ENCODE peak calls at places on chromosomes 5 and 9, in seven cellular contexts. W is uterus, Z is gastrocnemius medialis, B is ovary, Y is A549, R is Peyer's patch, J is GM12878. Q is an unnamed sample.

GRCh38 chr5:59188415-59189225 is 605.7 kb downstream of the RAB3C start:
- DNase-seq in W (peak; percentile 75), Z (peak; percentile 55), B (peak; percentile 59), Y (peak; percentile 37), R (peak; percentile 58), J (no peak), Q (peak; percentile 79)

GRCh38 chr9:111983484-111983908 is 86.9 kb downstream of the UGCG start:
- DNase-seq in W (no peak), Z (no peak), B (no peak), Y (no peak), R (no peak), J (peak; percentile 94), Q (no peak)

GRCh38 chr9:85978496-85978895 is 37.5 kb downstream of the NAA35 start:
- DNase-seq in W (no peak), Z (no peak), B (no peak), Y (no peak), R (no peak), J (no peak), Q (no peak)

GRCh38 chr9:76658510-76659231 is 105.6 kb upstream of the PCA3 start:
- DNase-seq in W (no peak), Z (no peak), B (no peak), Y (peak; percentile 35), R (no peak), J (no peak), Q (no peak)

GRCh38 chr5:43711496-43711895 is 108.5 kb downstream of the NNT start:
- DNase-seq in W (no peak), Z (no peak), B (no peak), Y (no peak), R (no peak), J (no peak), Q (no peak)

GRCh38 chr5:87829214-87829551 is 416.5 kb upstream of the CCNH start:
- DNase-seq in W (peak; percentile 70), Z (peak; percentile 27), B (peak; percentile 48), Y (no peak), R (no peak), J (no peak), Q (no peak)

GRCh38 chr9:134895849-134896833 is 15.5 kb downstream of the FCN2 start:
- DNase-seq in W (peak; percentile 92), Z (peak; percentile 35), B (peak; percentile 94), Y (peak; percentile 72), R (no peak), J (no peak), Q (peak; percentile 82)

GRCh38 chr5:170254056-170254455 is 21.3 kb downstream of the C5orf58 start:
- DNase-seq in W (no peak), Z (no peak), B (no peak), Y (no peak), R (no peak), J (peak; percentile 49), Q (no peak)

GRCh38 chr9:113966394-113966793 is 90.3 kb downstream of the ZNF618 start:
- DNase-seq in W (no peak), Z (peak; percentile 23), B (no peak), Y (no peak), R (peak; percentile 88), J (no peak), Q (no peak)

GRCh38 chr9:127263664-127264063 is 910 bp upstream of the GARNL3 start:
- DNase-seq in W (no peak), Z (no peak), B (no peak), Y (no peak), R (no peak), J (no peak), Q (no peak)

GRCh38 chr9:130327070-130327780 is 61.7 kb downstream of the HMCN2 start:
- DNase-seq in W (peak; percentile 41), Z (no peak), B (no peak), Y (peak; percentile 41), R (no peak), J (no peak), Q (no peak)

GRCh38 chr5:119792154-119792799 is 162.9 kb downstream of the FAM170A start:
- DNase-seq in W (no peak), Z (no peak), B (no peak), Y (no peak), R (no peak), J (no peak), Q (no peak)

GRCh38 chr5:154482528-154483449 is 4.8 kb upstream of the HAND1 start:
- DNase-seq in W (no peak), Z (no peak), B (no peak), Y (no peak), R (no peak), J (no peak), Q (no peak)

GRCh38 chr9:27487128-27487527 is 37.0 kb upstream of the IFNK start:
- DNase-seq in W (no peak), Z (no peak), B (no peak), Y (no peak), R (no peak), J (no peak), Q (no peak)

GRCh38 chr9:85941966-85942912 is 1.3 kb downstream of the NAA35 start:
- DNase-seq in W (no peak), Z (no peak), B (no peak), Y (no peak), R (no peak), J (no peak), Q (no peak)

DNA sequence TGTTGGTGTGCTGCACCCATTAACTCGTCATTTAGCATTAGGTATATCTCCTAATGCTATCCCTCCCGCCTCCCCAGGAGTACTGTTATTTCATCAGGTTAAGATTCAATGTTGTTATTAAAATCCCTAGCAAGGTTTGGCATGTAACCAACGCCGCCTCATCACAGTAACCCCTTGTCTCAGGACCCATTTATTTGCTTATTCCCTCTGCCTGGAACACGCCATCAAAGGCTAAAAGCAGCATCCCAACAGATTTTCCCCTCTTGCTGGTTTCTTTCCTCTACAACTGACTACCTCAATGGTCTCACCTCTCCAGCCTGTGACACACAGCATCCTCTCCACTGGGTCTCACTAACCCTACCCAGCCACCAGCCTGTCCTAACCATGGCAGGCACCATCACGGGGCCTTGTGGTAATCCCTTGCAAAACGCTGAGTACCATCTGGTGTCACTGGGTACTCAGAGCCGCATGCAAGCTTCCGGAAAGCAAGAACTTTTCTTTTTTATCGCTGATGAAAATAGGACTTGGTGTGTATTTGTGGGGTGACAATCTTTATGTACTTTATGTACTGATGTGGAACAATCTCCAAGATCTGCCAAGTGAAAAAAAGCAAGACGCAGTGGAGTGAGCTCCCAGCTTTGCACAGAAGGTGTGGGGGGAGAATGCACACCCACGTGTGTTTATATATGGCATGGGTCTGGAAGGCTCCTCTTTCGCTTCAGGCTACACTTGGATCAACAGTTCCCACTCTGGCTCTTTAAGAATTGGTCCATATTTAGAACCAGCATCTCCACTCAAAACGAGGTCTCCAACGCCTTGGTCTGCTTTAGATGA is 6.1 kb downstream of the RPS14 start:
- DNase-seq in W (no peak), Z (no peak), B (no peak), Y (no peak), R (no peak), J (no peak), Q (no peak)
- TF ChIP-seq POLR2A in W (no peak), Z (no peak), B (no peak), Y (no peak), R (no peak), J (peak; percentile 62), Q (no peak)

DNA sequence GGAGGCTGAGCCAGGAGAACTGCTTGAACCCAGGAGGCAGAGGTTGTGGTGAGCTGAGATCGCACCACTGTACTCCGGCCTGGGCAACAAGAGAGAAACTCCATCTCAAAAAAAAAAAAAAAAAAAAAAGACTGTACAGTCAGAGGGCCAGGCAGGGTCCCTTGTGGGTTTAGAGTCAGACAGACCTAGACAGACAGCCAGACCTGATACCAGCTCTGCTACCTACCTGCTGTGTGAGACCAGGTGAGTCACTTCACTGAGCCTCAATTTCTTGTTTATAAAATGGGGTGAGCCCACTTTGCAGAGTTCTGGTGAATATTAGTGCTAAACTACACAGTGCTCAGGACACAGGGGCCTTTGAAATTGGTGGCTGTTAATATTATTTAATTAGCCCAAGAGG is 19.7 kb downstream of the TRIM14 start:
- DNase-seq in W (no peak), Z (no peak), B (no peak), Y (no peak), R (no peak), J (no peak), Q (no peak)
- H3K4me3 ChIP-seq in W (no peak overlapping the region), Z (no peak overlapping the region), B (no peak overlapping the region), Y (no peak overlapping the region), R (no peak overlapping the region), J (no peak overlapping the region), Q (no peak overlapping the region)

GRCh38 chr5:860506-861150 is 9.8 kb upstream of the ZDHHC11 start:
- DNase-seq in W (no peak), Z (no peak), B (no peak), Y (no peak), R (no peak), J (no peak), Q (no peak)

GRCh38 chr5:861442-862366 is 10.9 kb upstream of the ZDHHC11 start:
- DNase-seq in W (no peak), Z (no peak), B (no peak), Y (no peak), R (no peak), J (no peak), Q (no peak)

GRCh38 chr5:863244-863805 is 12.5 kb upstream of the ZDHHC11 start:
- DNase-seq in W (no peak), Z (no peak), B (no peak), Y (no peak), R (no peak), J (no peak), Q (no peak)

GRCh38 chr5:864492-865167 is 13.8 kb upstream of the ZDHHC11 start:
- DNase-seq in W (no peak), Z (no peak), B (peak; percentile 36), Y (no peak), R (no peak), J (no peak), Q (peak; percentile 55)

GRCh38 chr5:862367-863243 is 11.8 kb upstream of the ZDHHC11 start:
- DNase-seq in W (no peak), Z (peak; percentile 12), B (no peak), Y (no peak), R (no peak), J (no peak), Q (no peak)
- TF ChIP-seq POLR2A in W (no peak), Z (no peak), B (no peak), Y (no peak), R (no peak), J (peak; percentile 52), Q (no peak)

GRCh38 chr5:98714710-98715109 is 58.8 kb upstream of the RGMB start:
- DNase-seq in W (no peak), Z (no peak), B (no peak), Y (no peak), R (no peak), J (no peak), Q (no peak)

GRCh38 chr5:98709681-98710080 is 63.8 kb upstream of the RGMB start:
- DNase-seq in W (no peak), Z (no peak), B (no peak), Y (no peak), R (no peak), J (no peak), Q (no peak)

GRCh38 chr5:98713856-98714255 is 59.6 kb upstream of the RGMB start:
- DNase-seq in W (no peak), Z (no peak), B (no peak), Y (no peak), R (no peak), J (no peak), Q (no peak)

DNA sequence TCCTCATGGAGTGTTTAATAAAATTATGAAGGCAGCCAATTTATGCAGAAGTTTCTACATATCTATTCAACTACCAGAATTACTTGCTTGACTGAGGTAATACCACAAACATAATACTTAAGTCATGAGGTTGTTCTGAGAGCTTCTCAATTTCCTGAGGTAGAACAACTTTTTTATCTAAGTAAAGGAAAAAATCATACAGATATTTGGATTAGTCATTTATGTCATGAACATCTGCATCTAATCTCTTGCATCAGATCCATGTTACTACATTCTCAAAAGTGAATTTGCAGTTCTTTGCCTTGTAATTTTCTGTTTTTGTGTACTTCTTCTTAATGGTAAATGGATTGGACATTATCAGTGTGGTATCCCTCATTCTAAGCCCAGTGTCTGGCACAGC is 60.4 kb upstream of the RGMB start:
- DNase-seq in W (no peak), Z (no peak), B (no peak), Y (no peak), R (no peak), J (no peak), Q (no peak)
- H3K4me3 ChIP-seq in W (no peak overlapping the region), Z (no peak overlapping the region), B (no peak overlapping the region), Y (no peak overlapping the region), R (no peak overlapping the region), J (no peak overlapping the region), Q (no peak overlapping the region)

Q was measured in testis.